ENCODE peak calls at places on chromosomes 16 and 17, in five cellular contexts. S is hepatic stellate cell, E is fibroblast of mammary gland, Z is left colon, H is fibroblast of pulmonary artery. U is an unnamed sample.

GRCh38 chr16:4765511-4766474 is 1.2 kb downstream of the ZNF500 start:
- DNase-seq in S (no peak), E (no peak), Z (no peak), H (no peak), U (peak)

GRCh38 chr17:45366049-45366448 is 49.2 kb upstream of the MAP3K14 start:
- DNase-seq in S (no peak), E (no peak), Z (no peak), H (no peak), U (no peak)

GRCh38 chr17:82400830-82401229 is 17.3 kb upstream of the HEXD start:
- DNase-seq in S (no peak), E (no peak), Z (peak), H (no peak), U (no peak)

GRCh38 chr16:6331770-6332169 is 1000.9 kb upstream of the RBFOX1 start:
- DNase-seq in S (no peak), E (no peak), Z (no peak), H (no peak), U (no peak)

GRCh38 chr17:41548844-41549595 is 20.9 kb upstream of the KRT19 start:
- DNase-seq in S (peak), E (peak), Z (peak), H (peak), U (peak)

GRCh38 chr17:57899822-57900221 is 50.0 kb upstream of the MRPS23 start:
- DNase-seq in S (no peak), E (no peak), Z (peak), H (no peak), U (no peak)

GRCh38 chr17:7173687-7174602 is 5.2 kb downstream of the ASGR1 start:
- DNase-seq in S (peak), E (peak), Z (peak), H (no peak), U (peak)

GRCh38 chr16:22220714-22221113 is 14.6 kb downstream of the EEF2K start:
- DNase-seq in S (no peak), E (peak), Z (no peak), H (no peak), U (no peak)

GRCh38 chr17:45320931-45321461 is 4.2 kb upstream of the MAP3K14 start:
- DNase-seq in S (peak), E (peak), Z (no peak), H (peak), U (no peak)

GRCh38 chr16:66551362-66551761 is 1.0 kb upstream of the CKLF start:
- DNase-seq in S (no peak), E (peak), Z (peak), H (peak), U (peak)

GRCh38 chr16:85437161-85438052 is 175.7 kb upstream of the GSE1 start:
- DNase-seq in S (no peak), E (no peak), Z (peak), H (no peak), U (peak)

GRCh38 chr17:13626703-13627102 is 25.0 kb upstream of the HS3ST3A1 start:
- DNase-seq in S (peak), E (peak), Z (no peak), H (peak), U (no peak)

GRCh38 chr17:39872700-39873099 is 4.7 kb downstream of the ZPBP2 start:
- DNase-seq in S (peak), E (peak), Z (no peak), H (peak), U (no peak)

GRCh38 chr17:55456307-55457240 is 34.9 kb upstream of the MMD start:
- DNase-seq in S (no peak), E (peak), Z (no peak), H (no peak), U (no peak)

GRCh38 chr17:37642706-37643105 is 540 bp downstream of the DDX52 start:
- DNase-seq in S (peak), E (peak), Z (no peak), H (peak), U (peak)

GRCh38 chr17:37792787-37793186 is 47.9 kb upstream of the HNF1B start:
- DNase-seq in S (peak), E (peak), Z (no peak), H (peak), U (no peak)

GRCh38 chr17:4520060-4520880 is 21.6 kb downstream of the SPNS2 start:
- DNase-seq in S (no peak), E (no peak), Z (no peak), H (no peak), U (no peak)

GRCh38 chr17:28570716-28571254 is 539 bp downstream of the PIGS start:
- DNase-seq in S (peak), E (no peak), Z (peak), H (no peak), U (peak)